ENCODE peak calls at places on chromosomes 16 and 17, in six cellular contexts. T, U, N, D, O and W are unnamed samples.

GRCh38 chr17:30586818-30587595 is 109.8 kb downstream of the GOSR1 start:
- DNase-seq in U (peak; percentile 87), N (no peak), T (no peak), D (no peak), O (no peak), W (peak; percentile 29)

GRCh38 chr17:48219605-48220004 is 112.0 kb downstream of the SNX11 start:
- DNase-seq in D (no peak), U (no peak), T (no peak), N (no peak), O (no peak), W (no peak)

GRCh38 chr16:89334050-89334449 is 116.5 kb downstream of the ZNF778 start:
- DNase-seq in U (no peak), O (no peak), D (no peak), N (no peak), T (no peak), W (no peak)

GRCh38 chr17:29588561-29589411 is 662 bp downstream of the GIT1 start:
- DNase-seq in U (peak; percentile 49), T (no peak), O (no peak), D (no peak), N (no peak), W (no peak)

GRCh38 chr17:30095507-30096244 is 20.9 kb upstream of the NSRP1 start:
- DNase-seq in U (peak; percentile 79), O (no peak), T (no peak), N (no peak), D (no peak), W (peak; percentile 83)

GRCh38 chr17:39674702-39675389 is 6.6 kb downstream of the PNMT start:
- DNase-seq in U (no peak), N (no peak), D (no peak), T (no peak), O (no peak), W (no peak)

GRCh38 chr17:41523787-41524186 is 4.3 kb downstream of the KRT19 start:
- DNase-seq in U (no peak), N (no peak), D (no peak), T (no peak), O (no peak), W (no peak)

GRCh38 chr17:78144146-78144719 is 2.0 kb upstream of the C17orf99 start:
- DNase-seq in O (no peak), D (peak; percentile 89), T (no peak), N (no peak), U (peak; percentile 87), W (no peak)

GRCh38 chr17:57112994-57113393 is 27.9 kb downstream of the AKAP1 start:
- DNase-seq in D (no peak), O (no peak), U (no peak), N (no peak), T (no peak), W (no peak)

GRCh38 chr17:47742319-47743181 is 9.5 kb downstream of the TBX21 start:
- DNase-seq in O (no peak), U (no peak), T (no peak), D (no peak), N (no peak), W (no peak)

GRCh38 chr16:49280022-49280741 is 1.5 kb downstream of the CBLN1 start:
- DNase-seq in U (no peak), D (no peak), N (no peak), O (no peak), T (no peak), W (no peak)

GRCh38 chr17:49101054-49101534 is 31.5 kb upstream of the B4GALNT2 start:
- DNase-seq in O (no peak), D (no peak), U (peak; percentile 70), T (no peak), N (peak; percentile 99), W (no peak)

GRCh38 chr17:69757794-69758430 is 317.1 kb upstream of the KCNJ16 start:
- DNase-seq in U (peak; percentile 90), T (no peak), D (no peak), N (no peak), O (no peak), W (no peak)

GRCh38 chr17:8158267-8159031 is 4.3 kb downstream of the VAMP2 start:
- DNase-seq in O (peak; percentile 91), D (no peak), T (peak; percentile 10), U (peak; percentile 87), N (no peak), W (peak; percentile 78)

GRCh38 chr17:29002811-29003210 is 3.0 kb downstream of the SEZ6 start:
- DNase-seq in O (no peak), N (no peak), T (no peak), U (no peak), D (no peak), W (no peak)

GRCh38 chr16:64478258-64478906 is 643.5 kb downstream of the CDH11 start:
- DNase-seq in N (no peak), D (peak; percentile 77), T (no peak), O (no peak), U (peak; percentile 72), W (no peak)